ENCODE peak calls at places on chromosomes 7 and 10, in nine cellular contexts. P is cardiac fibroblast, S is AG04449, W is heart left ventricle, M is cardiac muscle cell, Z is body of pancreas, J is adrenal gland, Q is foreskin fibroblast, L is epithelial cell of proximal tubule. O is an unnamed sample.

GRCh38 chr10:93422121-93422520 is 60.0 kb downstream of the MYOF start:
- DNase-seq in J (peak; percentile 41), L (no peak), P (peak; percentile 36), S (no peak), W (peak; percentile 33), Q (no peak), M (no peak), Z (no peak), O (no peak)

GRCh38 chr10:123581656-123582055 is 84.5 kb upstream of the GPR26 start:
- DNase-seq in L (no peak), J (no peak), W (no peak), P (no peak), Q (no peak), Z (no peak), S (no peak), M (no peak), O (no peak)

GRCh38 chr7:140646931-140647647 is 6.5 kb upstream of the DENND2A start:
- DNase-seq in M (peak; percentile 32), L (no peak), P (no peak), Q (no peak), S (no peak), W (no peak), J (no peak), Z (peak; percentile 44), O (no peak)

GRCh38 chr7:111756687-111757178 is 194.4 kb upstream of the IMMP2L start:
- DNase-seq in M (peak; percentile 91), Z (peak; percentile 28), L (no peak), Q (peak; percentile 61), S (no peak), W (peak; percentile 35), J (peak; percentile 24), P (peak; percentile 81), O (peak; percentile 41)

GRCh38 chr7:106346678-106347217 is 62.0 kb upstream of the NAMPT start:
- DNase-seq in W (no peak), Z (peak; percentile 42), Q (peak; percentile 90), S (peak; percentile 82), J (no peak), L (no peak), M (peak; percentile 93), P (peak; percentile 98), O (peak; percentile 68)

GRCh38 chr10:120415709-120416330 is 41.2 kb upstream of the PLPP4 start:
- DNase-seq in Q (no peak), J (no peak), Z (no peak), M (peak; percentile 58), L (peak; percentile 76), S (no peak), W (no peak), P (peak; percentile 60), O (peak; percentile 89)

GRCh38 chr10:19719320-19719719 is 96.9 kb upstream of the PLXDC2 start:
- DNase-seq in P (peak; percentile 65), Q (peak; percentile 63), J (no peak), W (no peak), L (no peak), M (peak; percentile 81), Z (no peak), S (no peak), O (peak; percentile 98)

GRCh38 chr10:60570272-60570865 is 180.7 kb upstream of the ANK3 start:
- DNase-seq in Q (no peak), M (no peak), P (no peak), S (no peak), Z (no peak), W (no peak), J (no peak), L (no peak), O (no peak)

GRCh38 chr7:106285801-106286492 is 1.2 kb upstream of the NAMPT start:
- DNase-seq in P (peak; percentile 61), Z (no peak), Q (peak; percentile 29), W (no peak), J (no peak), M (peak; percentile 75), L (no peak), S (no peak), O (peak; percentile 20)

GRCh38 chr10:35563266-35563891 is 41.8 kb upstream of the GJD4 start:
- DNase-seq in M (peak; percentile 87), W (peak; percentile 57), S (no peak), J (peak; percentile 61), Z (peak; percentile 64), P (peak; percentile 86), L (no peak), Q (peak; percentile 51), O (no peak)

GRCh38 chr7:157056957-157057902 is 46.8 kb upstream of the MNX1 start:
- DNase-seq in W (no peak), J (no peak), Q (no peak), P (no peak), S (no peak), L (no peak), Z (no peak), M (no peak), O (no peak)

GRCh38 chr7:18361756-18362155 is 133.8 kb upstream of the HDAC9 start:
- DNase-seq in L (peak; percentile 61), W (no peak), M (peak; percentile 56), S (no peak), Q (no peak), P (no peak), J (peak; percentile 35), Z (peak; percentile 19), O (peak; percentile 4)

GRCh38 chr7:98681951-98682350 is 64.9 kb downstream of the NPTX2 start:
- DNase-seq in Z (no peak), M (no peak), Q (no peak), W (no peak), S (no peak), J (no peak), P (no peak), L (no peak), O (no peak)

GRCh38 chr7:48144291-48144768 is 26.9 kb upstream of the ABCA13 start:
- DNase-seq in M (no peak), Q (no peak), J (no peak), W (no peak), S (no peak), Z (peak; percentile 66), L (peak; percentile 12), P (no peak), O (no peak)

GRCh38 chr7:48141551-48141950 is 29.7 kb upstream of the ABCA13 start:
- DNase-seq in L (no peak), Z (no peak), S (no peak), Q (no peak), P (no peak), M (no peak), W (no peak), J (no peak), O (no peak)

GRCh38 chr7:48140001-48140681 is 31.1 kb upstream of the ABCA13 start:
- DNase-seq in M (peak; percentile 33), S (no peak), Q (peak; percentile 20), W (no peak), P (peak; percentile 40), L (peak; percentile 37), Z (peak; percentile 61), J (no peak), O (no peak)

DNA sequence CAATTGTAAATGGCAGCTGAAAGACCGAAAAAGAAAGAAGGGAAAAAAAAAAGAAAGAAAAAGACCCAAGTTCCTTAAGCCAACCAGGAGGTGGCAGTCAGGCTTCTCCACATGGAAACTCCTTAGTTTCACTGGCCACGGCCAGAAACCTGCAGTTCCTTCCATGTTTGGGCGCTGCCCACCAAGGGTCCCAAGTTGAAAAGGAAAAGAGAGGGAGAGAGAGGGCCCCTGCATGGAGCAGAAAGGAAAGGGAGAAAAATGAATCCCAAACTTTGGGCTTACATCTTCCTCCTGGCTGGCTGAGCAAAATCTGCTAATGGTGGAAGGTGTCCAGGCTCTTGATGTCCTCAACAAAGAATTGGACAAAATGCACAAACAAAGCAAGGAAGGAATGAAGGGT is 31.8 kb upstream of the ABCA13 start:
- DNase-seq in P (peak; percentile 57), W (no peak), M (peak; percentile 33), L (no peak), J (no peak), S (no peak), Q (no peak), Z (no peak), O (no peak)
- TF ChIP-seq CTCF in P (peak; percentile 53), W (no peak), M (peak; percentile 37), L (peak; percentile 55), J (no peak), S (peak; percentile 28), Q (peak; percentile 43), Z (no peak), O (peak; percentile 33)

DNA sequence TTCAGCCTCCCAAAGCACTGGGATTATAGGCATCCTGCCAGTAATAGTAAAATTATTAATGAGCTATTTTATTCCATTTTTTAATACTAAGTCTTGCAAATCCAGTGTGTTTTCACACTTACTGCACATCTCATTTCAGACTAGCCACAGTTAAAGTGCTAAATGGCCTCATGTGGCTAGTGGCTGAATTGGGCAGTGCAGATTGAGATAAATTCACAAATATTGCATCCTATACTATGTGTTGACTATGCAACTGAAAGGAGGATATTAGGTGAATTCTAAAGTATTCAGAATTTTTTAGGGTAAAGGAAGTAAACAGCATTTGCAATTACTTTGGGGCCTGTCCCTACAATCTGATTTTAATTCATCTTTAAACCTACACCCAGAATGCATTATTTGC is 10.2 kb downstream of the APBB1IP start:
- DNase-seq in J (no peak), Z (no peak), M (no peak), Q (no peak), W (no peak), P (no peak), S (no peak), L (no peak), O (no peak)
- H3K4me3 ChIP-seq in J (no peak overlapping the region), Z (no peak overlapping the region), M (no peak overlapping the region), Q (no peak overlapping the region), W (no peak overlapping the region), P (no peak overlapping the region), S (no peak overlapping the region), L (no peak overlapping the region), O (no peak overlapping the region)

DNA sequence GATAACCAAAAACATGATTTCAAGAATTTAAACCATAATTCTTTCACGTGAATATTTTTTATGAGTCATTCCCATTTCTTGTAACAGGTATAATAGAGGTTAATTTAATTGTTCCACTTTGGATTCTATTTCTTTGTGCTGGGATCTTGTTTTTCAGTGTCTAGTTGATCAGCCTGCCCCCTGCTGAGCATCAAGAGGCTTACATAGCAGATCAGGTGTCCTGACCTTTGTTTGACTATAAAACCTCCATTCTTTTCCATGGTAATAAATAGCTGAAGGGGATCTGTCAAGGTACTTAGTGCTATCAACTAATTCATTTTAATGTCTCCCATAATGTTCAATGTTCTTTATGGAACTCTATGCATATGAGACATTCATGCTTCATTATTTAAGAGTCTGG is 4.9 kb downstream of the COL17A1 start:
- DNase-seq in P (peak; percentile 55), S (no peak), Z (peak; percentile 33), Q (no peak), L (no peak), W (no peak), M (peak; percentile 45), J (peak; percentile 40), O (no peak)
- TF ChIP-seq CTCF in P (peak; percentile 48), S (no peak), Z (no peak), Q (peak; percentile 39), L (peak; percentile 75), W (peak; percentile 41), M (peak; percentile 52), J (peak; percentile 44), O (peak; percentile 12)

GRCh38 chr7:121480058-121480457 is 84.0 kb upstream of the FAM3C start:
- DNase-seq in Q (no peak), J (no peak), W (no peak), S (no peak), M (no peak), L (no peak), P (no peak), Z (no peak), O (no peak)
- H3K4me3 ChIP-seq in Q (no peak overlapping the region), J (no peak overlapping the region), W (no peak overlapping the region), S (no peak overlapping the region), M (no peak overlapping the region), L (no peak overlapping the region), P (no peak overlapping the region), Z (no peak overlapping the region), O (no peak overlapping the region)

O was measured in astrocyte of the cerebellum.